ENCODE peak calls at places on chromosome 10, in four cellular contexts. One of them, this sample, is unnamed.

GRCh38 chr10:124917168-124917938 is 24.6 kb upstream of the ZRANB1 start:
- DNase-seq in progenitor cell of endocrine pancreas: peak; percentile 23
- DNase-seq in heart right ventricle: peak; percentile 54
- DNase-seq in A549: peak; percentile 51
- DNase-seq in this sample: peak; percentile 53

GRCh38 chr10:30437039-30437781 is 3.2 kb downstream of the MAP3K8 start:
- DNase-seq in progenitor cell of endocrine pancreas: no peak
- DNase-seq in heart right ventricle: no peak
- DNase-seq in A549: no peak
- DNase-seq in this sample: no peak

GRCh38 chr10:73814896-73815718 is 3.7 kb upstream of the NDST2 start:
- DNase-seq in progenitor cell of endocrine pancreas: no peak
- DNase-seq in heart right ventricle: no peak
- DNase-seq in A549: peak; percentile 79
- DNase-seq in this sample: no peak

GRCh38 chr10:47048533-47048905 is 137.3 kb downstream of the PTPN20 start:
- DNase-seq in progenitor cell of endocrine pancreas: no peak
- DNase-seq in heart right ventricle: peak; percentile 3
- DNase-seq in A549: no peak
- DNase-seq in this sample: no peak

GRCh38 chr10:125190961-125191360 is 30.6 kb upstream of the CTBP2 start:
- DNase-seq in progenitor cell of endocrine pancreas: no peak
- DNase-seq in heart right ventricle: no peak
- DNase-seq in A549: no peak
- DNase-seq in this sample: no peak

GRCh38 chr10:3043512-3044368 is 23.6 kb upstream of the PFKP start:
- DNase-seq in progenitor cell of endocrine pancreas: peak; percentile 30
- DNase-seq in heart right ventricle: peak; percentile 52
- DNase-seq in A549: peak; percentile 82
- DNase-seq in this sample: peak; percentile 63

GRCh38 chr10:72096115-72097000 is 8.0 kb upstream of the SPOCK2 start:
- DNase-seq in progenitor cell of endocrine pancreas: no peak
- DNase-seq in heart right ventricle: no peak
- DNase-seq in A549: no peak
- DNase-seq in this sample: no peak

GRCh38 chr10:46273506-46274477 is 13.0 kb upstream of the ANTXRL start:
- DNase-seq in progenitor cell of endocrine pancreas: peak; percentile 4
- DNase-seq in heart right ventricle: no peak
- DNase-seq in A549: no peak
- DNase-seq in this sample: peak; percentile 9

GRCh38 chr10:75772153-75772887 is 340.9 kb downstream of the LRMDA start:
- DNase-seq in progenitor cell of endocrine pancreas: no peak
- DNase-seq in heart right ventricle: no peak
- DNase-seq in A549: no peak
- DNase-seq in this sample: no peak

GRCh38 chr10:9302142-9302746 is 1247.8 kb downstream of the GATA3 start:
- DNase-seq in progenitor cell of endocrine pancreas: no peak
- DNase-seq in heart right ventricle: peak; percentile 7
- DNase-seq in A549: peak; percentile 16
- DNase-seq in this sample: peak; percentile 33

GRCh38 chr10:72265508-72265907 is 8.2 kb upstream of the DDIT4 start:
- DNase-seq in progenitor cell of endocrine pancreas: no peak
- DNase-seq in heart right ventricle: no peak
- DNase-seq in A549: no peak
- DNase-seq in this sample: no peak

GRCh38 chr10:112461029-112461887 is 14.2 kb downstream of the VTI1A start:
- DNase-seq in progenitor cell of endocrine pancreas: no peak
- DNase-seq in heart right ventricle: no peak
- DNase-seq in A549: no peak
- DNase-seq in this sample: no peak

GRCh38 chr10:132156382-132156781 is 30.4 kb upstream of the DPYSL4 start:
- DNase-seq in progenitor cell of endocrine pancreas: no peak
- DNase-seq in heart right ventricle: no peak
- DNase-seq in A549: no peak
- DNase-seq in this sample: no peak

GRCh38 chr10:12428447-12429135 is 79.2 kb downstream of the CAMK1D start:
- DNase-seq in progenitor cell of endocrine pancreas: no peak
- DNase-seq in heart right ventricle: no peak
- DNase-seq in A549: no peak
- DNase-seq in this sample: no peak

GRCh38 chr10:124263726-124264125 is 155.0 kb downstream of the OAT start:
- DNase-seq in progenitor cell of endocrine pancreas: no peak
- DNase-seq in heart right ventricle: no peak
- DNase-seq in A549: no peak
- DNase-seq in this sample: no peak

GRCh38 chr10:44958196-44958896 is 1.3 kb upstream of the RASSF4 start:
- DNase-seq in progenitor cell of endocrine pancreas: no peak
- DNase-seq in heart right ventricle: peak; percentile 56
- DNase-seq in A549: no peak
- DNase-seq in this sample: no peak

GRCh38 chr10:14971867-14972448 is 12.8 kb downstream of the MEIG1 start:
- DNase-seq in progenitor cell of endocrine pancreas: no peak
- DNase-seq in heart right ventricle: no peak
- DNase-seq in A549: no peak
- DNase-seq in this sample: peak; percentile 65

GRCh38 chr10:133142523-133143199 is 17.4 kb upstream of the KNDC1 start:
- DNase-seq in progenitor cell of endocrine pancreas: no peak
- DNase-seq in heart right ventricle: no peak
- DNase-seq in A549: no peak
- DNase-seq in this sample: no peak

GRCh38 chr10:90175161-90175681 is 473.8 kb downstream of the KIF20B start:
- DNase-seq in progenitor cell of endocrine pancreas: no peak
- DNase-seq in heart right ventricle: no peak
- DNase-seq in A549: no peak
- DNase-seq in this sample: no peak

GRCh38 chr10:90642650-90643049 is 215.2 kb downstream of the HTR7 start:
- DNase-seq in progenitor cell of endocrine pancreas: no peak
- DNase-seq in heart right ventricle: no peak
- DNase-seq in A549: no peak
- DNase-seq in this sample: no peak

GRCh38 chr10:117133273-117134083 is 4.6 kb downstream of the VAX1 start:
- DNase-seq in progenitor cell of endocrine pancreas: no peak
- DNase-seq in heart right ventricle: no peak
- DNase-seq in A549: no peak
- DNase-seq in this sample: peak; percentile 39

GRCh38 chr10:33542747-33543505 is 208.5 kb upstream of the NRP1 start:
- DNase-seq in progenitor cell of endocrine pancreas: no peak
- DNase-seq in heart right ventricle: no peak
- DNase-seq in A549: no peak
- DNase-seq in this sample: no peak

GRCh38 chr10:29667191-29667590 is 32.4 kb upstream of the SVIL start:
- DNase-seq in progenitor cell of endocrine pancreas: no peak
- DNase-seq in heart right ventricle: no peak
- DNase-seq in A549: no peak
- DNase-seq in this sample: no peak

GRCh38 chr10:91257310-91257709 is 36.8 kb downstream of the PCGF5 start:
- DNase-seq in progenitor cell of endocrine pancreas: no peak
- DNase-seq in heart right ventricle: no peak
- DNase-seq in A549: no peak
- DNase-seq in this sample: no peak

GRCh38 chr10:90847436-90847835 is 10.4 kb downstream of the HTR7 start:
- DNase-seq in progenitor cell of endocrine pancreas: no peak
- DNase-seq in heart right ventricle: no peak
- DNase-seq in A549: no peak
- DNase-seq in this sample: no peak

GRCh38 chr10:94673614-94674321 is 9.8 kb upstream of the CYP2C18 start:
- DNase-seq in progenitor cell of endocrine pancreas: no peak
- DNase-seq in heart right ventricle: no peak
- DNase-seq in A549: no peak
- DNase-seq in this sample: no peak

GRCh38 chr10:7075110-7075509 is 335.7 kb downstream of the SFMBT2 start:
- DNase-seq in progenitor cell of endocrine pancreas: no peak
- DNase-seq in heart right ventricle: no peak
- DNase-seq in A549: no peak
- DNase-seq in this sample: no peak

GRCh38 chr10:4820804-4821401 is 5.1 kb upstream of the AKR1E2 start:
- DNase-seq in progenitor cell of endocrine pancreas: no peak
- DNase-seq in heart right ventricle: no peak
- DNase-seq in A549: no peak
- DNase-seq in this sample: no peak

GRCh38 chr10:80392250-80392649 is 16.1 kb upstream of the PRXL2A start:
- DNase-seq in progenitor cell of endocrine pancreas: no peak
- DNase-seq in heart right ventricle: no peak
- DNase-seq in A549: no peak
- DNase-seq in this sample: no peak

GRCh38 chr10:132679217-132679595 is 106.7 kb downstream of the NKX6-2 start:
- DNase-seq in progenitor cell of endocrine pancreas: no peak
- DNase-seq in heart right ventricle: no peak
- DNase-seq in A549: no peak
- DNase-seq in this sample: no peak

GRCh38 chr10:94630017-94630688 is 53.4 kb upstream of the CYP2C18 start:
- DNase-seq in progenitor cell of endocrine pancreas: no peak
- DNase-seq in heart right ventricle: no peak
- DNase-seq in A549: peak; percentile 36
- DNase-seq in this sample: no peak

GRCh38 chr10:59580257-59580863 is 129.3 kb downstream of the SLC16A9 start:
- DNase-seq in progenitor cell of endocrine pancreas: no peak
- DNase-seq in heart right ventricle: no peak
- DNase-seq in A549: peak; percentile 15
- DNase-seq in this sample: no peak
- TF ChIP-seq CTCF in progenitor cell of endocrine pancreas: peak; percentile 68
- TF ChIP-seq CTCF in heart right ventricle: peak; percentile 34
- TF ChIP-seq CTCF in A549: peak; percentile 57
- TF ChIP-seq CTCF in this sample: no peak

GRCh38 chr10:100769481-100769880 is 24.1 kb downstream of the PAX2 start:
- DNase-seq in progenitor cell of endocrine pancreas: no peak
- DNase-seq in heart right ventricle: no peak
- DNase-seq in A549: no peak
- DNase-seq in this sample: no peak

GRCh38 chr10:100761191-100761590 is 15.8 kb downstream of the PAX2 start:
- DNase-seq in progenitor cell of endocrine pancreas: no peak
- DNase-seq in heart right ventricle: no peak
- DNase-seq in A549: no peak
- DNase-seq in this sample: no peak

GRCh38 chr10:100767428-100767779 is 22.0 kb downstream of the PAX2 start:
- DNase-seq in progenitor cell of endocrine pancreas: no peak
- DNase-seq in heart right ventricle: no peak
- DNase-seq in A549: no peak
- DNase-seq in this sample: no peak

GRCh38 chr10:100763043-100763747 is 17.8 kb downstream of the PAX2 start:
- DNase-seq in progenitor cell of endocrine pancreas: no peak
- DNase-seq in heart right ventricle: no peak
- DNase-seq in A549: no peak
- DNase-seq in this sample: no peak

DNA sequence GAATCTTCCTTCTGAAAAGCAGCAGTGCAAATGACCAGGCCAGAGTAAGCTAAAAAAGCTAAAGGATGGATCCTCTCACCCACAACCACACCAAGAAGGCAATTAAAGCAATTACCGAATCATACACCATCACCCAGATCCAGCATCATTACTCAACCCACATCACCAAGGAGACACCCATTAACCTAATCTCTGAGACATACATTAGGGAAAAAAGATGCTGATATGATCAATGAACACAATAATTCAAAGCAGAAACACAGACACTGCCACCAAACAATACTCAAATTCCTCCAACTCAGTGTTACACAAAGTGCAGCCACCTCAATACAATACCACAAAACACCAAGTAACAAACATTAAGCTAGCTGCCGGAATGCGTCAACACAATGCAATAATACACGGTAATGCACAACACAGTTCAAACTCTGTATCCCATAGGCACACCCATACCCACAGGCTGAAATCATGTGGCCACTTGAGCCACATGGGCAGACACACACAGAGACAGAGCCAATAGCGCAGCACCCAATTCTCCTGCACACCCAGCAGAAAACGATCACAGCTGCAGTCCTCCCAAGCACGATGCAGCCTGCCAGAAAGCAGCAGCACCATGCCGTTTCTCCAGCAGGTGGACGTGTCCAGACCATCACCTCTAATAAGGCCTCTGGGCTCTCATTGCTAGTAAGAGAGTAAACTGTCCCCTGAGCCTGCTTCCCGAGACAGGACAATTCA is 21.5 kb downstream of the PAX2 start:
- DNase-seq in progenitor cell of endocrine pancreas: no peak
- DNase-seq in heart right ventricle: no peak
- DNase-seq in A549: peak; percentile 32
- DNase-seq in this sample: no peak
- TF ChIP-seq CTCF in progenitor cell of endocrine pancreas: peak; percentile 42
- TF ChIP-seq CTCF in heart right ventricle: no peak
- TF ChIP-seq CTCF in A549: no peak
- TF ChIP-seq CTCF in this sample: no peak

GRCh38 chr10:98745645-98746044 is 298.9 kb upstream of the HPS1 start:
- DNase-seq in progenitor cell of endocrine pancreas: no peak
- DNase-seq in heart right ventricle: no peak
- DNase-seq in A549: no peak
- DNase-seq in this sample: no peak

DNA sequence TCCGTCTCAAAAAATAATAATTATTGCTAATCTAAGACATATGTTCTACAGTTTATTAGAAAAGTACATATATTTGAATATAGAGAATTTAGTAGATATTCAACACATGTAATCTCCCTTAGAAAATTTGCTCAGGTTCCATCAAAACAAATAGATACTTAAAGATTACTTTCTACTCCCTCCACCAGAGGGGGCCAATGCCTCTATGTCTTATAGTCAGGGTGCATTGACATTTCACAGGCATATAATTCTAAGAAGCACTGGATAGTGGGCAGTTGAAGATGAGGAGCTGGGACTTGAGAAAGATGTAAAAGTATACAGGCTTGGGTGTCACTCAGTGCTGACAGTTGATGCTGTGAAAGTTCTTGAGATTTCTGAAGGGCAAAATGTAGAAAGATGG is 301.6 kb upstream of the HPS1 start:
- DNase-seq in progenitor cell of endocrine pancreas: no peak
- DNase-seq in heart right ventricle: no peak
- DNase-seq in A549: no peak
- DNase-seq in this sample: peak; percentile 47
- TF ChIP-seq CTCF in progenitor cell of endocrine pancreas: peak; percentile 52
- TF ChIP-seq CTCF in heart right ventricle: no peak
- TF ChIP-seq CTCF in A549: no peak
- TF ChIP-seq CTCF in this sample: peak; percentile 72

DNA sequence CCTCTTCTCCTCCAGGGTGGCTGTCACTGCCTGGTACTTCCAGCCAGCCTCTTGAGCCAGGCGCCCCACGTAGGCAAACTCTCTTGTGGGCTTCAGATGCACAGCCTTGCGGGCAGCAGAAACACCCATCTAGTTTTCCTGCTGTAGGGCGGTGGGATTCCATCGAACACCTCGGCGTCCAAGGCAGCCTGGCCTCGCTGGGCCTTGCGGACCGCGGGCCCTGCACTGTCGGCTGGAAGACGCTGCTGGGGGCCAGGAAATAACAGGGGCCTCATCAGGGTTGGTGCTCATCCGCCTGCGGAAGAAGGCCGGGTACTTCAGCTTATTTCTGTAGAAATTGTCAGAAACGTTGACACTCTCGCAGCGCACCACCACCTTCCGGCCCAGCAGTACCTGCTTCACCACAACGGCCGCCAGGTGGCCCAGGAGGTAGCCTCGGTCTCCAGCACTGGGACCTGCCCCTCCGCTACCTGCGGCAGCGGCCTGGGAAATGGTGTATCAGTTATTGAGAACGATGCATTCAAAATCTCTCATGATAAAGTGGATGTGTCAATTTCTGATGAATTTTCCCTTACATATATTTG is 61.1 kb downstream of the WDFY4 start:
- DNase-seq in progenitor cell of endocrine pancreas: peak; percentile 22
- DNase-seq in heart right ventricle: no peak
- DNase-seq in A549: no peak
- DNase-seq in this sample: peak; percentile 17
- TF ChIP-seq CTCF in progenitor cell of endocrine pancreas: peak; percentile 69
- TF ChIP-seq CTCF in heart right ventricle: no peak
- TF ChIP-seq CTCF in A549: no peak
- TF ChIP-seq CTCF in this sample: peak; percentile 33

This sample was measured in endothelial cell.